ENCODE peak calls at places on chromosomes 6 and 20, in four cellular contexts. K is mucosa of descending colon, Y is lower lobe of right lung, D is epithelial cell of proximal tubule. T is an unnamed sample.

GRCh38 chr20:49247792-49248191 is 28.6 kb downstream of the DDX27 start:
- DNase-seq in Y (no peak), D (no peak), K (no peak), T (no peak)

GRCh38 chr6:110814488-110815259 is 595 bp downstream of the CDK19 start:
- DNase-seq in Y (peak), K (peak), D (no peak), T (no peak)

GRCh38 chr6:48110436-48111142 is 408 bp downstream of the PTCHD4 start:
- DNase-seq in Y (no peak), D (no peak), K (no peak), T (no peak)

GRCh38 chr6:43334466-43335095 is 26.0 kb upstream of the CRIP3 start:
- DNase-seq in D (peak), Y (no peak), K (peak), T (no peak)

GRCh38 chr20:3577366-3577765 is 85.8 kb downstream of the GFRA4 start:
- DNase-seq in D (no peak), K (no peak), Y (no peak), T (no peak)

GRCh38 chr6:43924222-43924702 is 154.3 kb downstream of the VEGFA start:
- DNase-seq in Y (peak), D (no peak), K (no peak), T (no peak)

GRCh38 chr20:25308671-25309394 is 60.9 kb downstream of the PYGB start:
- DNase-seq in K (no peak), D (peak), Y (peak), T (no peak)

GRCh38 chr6:77463881-77464867 is 883 bp upstream of the HTR1B start:
- DNase-seq in K (no peak), Y (peak), D (no peak), T (no peak)

GRCh38 chr6:65633516-65633915 is 73.5 kb downstream of the EYS start:
- DNase-seq in Y (no peak), K (no peak), D (no peak), T (no peak)

GRCh38 chr20:63957690-63958441 is 1.6 kb upstream of the UCKL1 start:
- DNase-seq in Y (no peak), K (peak), D (no peak), T (no peak)

GRCh38 chr6:157493173-157493572 is 112.2 kb downstream of the ZDHHC14 start:
- DNase-seq in Y (no peak), K (no peak), D (no peak), T (no peak)

GRCh38 chr6:44002591-44003344 is 124.5 kb downstream of the MRPL14 start:
- DNase-seq in K (peak), Y (peak), D (no peak), T (no peak)

GRCh38 chr6:1424306-1424927 is 35.0 kb downstream of the FOXF2 start:
- DNase-seq in D (peak), K (peak), Y (no peak), T (no peak)

GRCh38 chr6:17863971-17864754 is 123.3 kb downstream of the KIF13A start:
- DNase-seq in K (peak), D (peak), Y (no peak), T (no peak)

GRCh38 chr6:111663232-111663631 is 57.6 kb upstream of the TRAF3IP2 start:
- DNase-seq in D (no peak), K (no peak), Y (no peak), T (no peak)

GRCh38 chr20:49484180-49485140 is 2.0 kb upstream of the KCNB1 start:
- DNase-seq in Y (peak), K (peak), D (no peak), T (peak)

GRCh38 chr6:100257661-100258395 is 206.9 kb downstream of the SIM1 start:
- DNase-seq in K (no peak), D (no peak), Y (no peak), T (no peak)
- TF ChIP-seq CTCF in K (no peak), D (peak), Y (no peak), T (no peak)

GRCh38 chr6:6803180-6803978 is 214.9 kb downstream of the LY86 start:
- DNase-seq in D (no peak), K (peak), Y (peak), T (no peak)

GRCh38 chr6:6801635-6802218 is 213.2 kb downstream of the LY86 start:
- DNase-seq in D (no peak), K (no peak), Y (no peak), T (no peak)

GRCh38 chr6:6798430-6798829 is 209.9 kb downstream of the LY86 start:
- DNase-seq in Y (no peak), K (no peak), D (no peak), T (no peak)

GRCh38 chr6:6804843-6805680 is 216.5 kb downstream of the LY86 start:
- DNase-seq in K (no peak), Y (no peak), D (no peak), T (no peak)

GRCh38 chr6:6801002-6801329 is 212.4 kb downstream of the LY86 start:
- DNase-seq in D (no peak), K (no peak), Y (no peak), T (no peak)
- TF ChIP-seq CTCF in D (no peak), K (no peak), Y (no peak), T (no peak)

GRCh38 chr20:59577037-59577808 is 27.1 kb upstream of the PHACTR3 start:
- DNase-seq in D (no peak), Y (no peak), K (no peak), T (no peak)

GRCh38 chr20:59577809-59578601 is 26.3 kb upstream of the PHACTR3 start:
- DNase-seq in K (no peak), D (no peak), Y (no peak), T (no peak)

GRCh38 chr20:59574308-59574707 is 30.0 kb upstream of the PHACTR3 start:
- DNase-seq in K (no peak), Y (no peak), D (no peak), T (no peak)

GRCh38 chr20:59575653-59576052 is 28.7 kb upstream of the PHACTR3 start:
- DNase-seq in Y (no peak), K (no peak), D (no peak), T (no peak)

GRCh38 chr20:59576216-59576953 is 28.0 kb upstream of the PHACTR3 start:
- DNase-seq in K (no peak), Y (no peak), D (no peak), T (no peak)
- TF ChIP-seq CTCF in K (no peak), Y (no peak), D (no peak), T (no peak)

DNA sequence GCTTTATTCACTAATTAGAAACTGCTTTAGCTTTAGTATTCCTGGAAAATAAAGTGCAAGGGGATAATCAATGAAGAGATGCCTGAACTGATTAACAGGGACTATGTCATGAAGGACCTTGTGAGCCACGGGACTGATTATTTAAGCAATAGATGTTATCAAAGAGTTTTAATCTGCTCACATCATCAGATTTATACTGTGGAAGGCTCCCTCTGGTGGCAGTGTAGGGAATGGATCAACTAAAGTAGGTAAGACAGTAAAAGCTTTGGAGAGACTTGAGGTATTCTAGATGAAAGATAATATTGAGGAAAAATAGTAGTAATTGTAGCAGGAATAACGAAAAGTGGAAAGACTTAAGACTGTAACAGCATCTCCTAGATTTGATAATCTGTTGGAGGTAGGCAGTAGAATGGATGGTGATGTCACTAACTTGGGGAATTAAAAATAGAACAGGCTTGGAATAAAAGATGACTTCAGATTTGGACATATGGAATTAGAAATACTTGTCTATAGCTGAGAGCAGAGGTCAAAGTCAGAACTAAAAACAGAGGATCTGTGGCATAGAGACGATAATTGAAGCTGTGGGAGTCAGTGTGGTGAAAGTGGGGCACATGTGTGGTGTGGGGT is 80.3 kb upstream of the HTR1E start:
- DNase-seq in Y (no peak), K (peak), D (peak), T (no peak)
- TF ChIP-seq CTCF in Y (peak), K (no peak), D (peak), T (peak)

GRCh38 chr6:150033197-150033771 is 8.0 kb upstream of the RAET1L start:
- DNase-seq in K (no peak), D (no peak), Y (no peak), T (no peak)

GRCh38 chr6:150037526-150038201 is 12.3 kb upstream of the RAET1L start:
- DNase-seq in D (no peak), K (no peak), Y (no peak), T (no peak)

GRCh38 chr6:150043096-150043495 is 17.8 kb upstream of the RAET1L start:
- DNase-seq in Y (no peak), D (no peak), K (no peak), T (no peak)

GRCh38 chr6:150036081-150036480 is 10.7 kb upstream of the RAET1L start:
- DNase-seq in K (no peak), D (no peak), Y (no peak), T (no peak)

GRCh38 chr6:150038202-150038830 is 13.0 kb upstream of the RAET1L start:
- DNase-seq in K (no peak), D (no peak), Y (no peak), T (no peak)
- TF ChIP-seq CTCF in K (no peak), D (no peak), Y (no peak), T (no peak)

GRCh38 chr20:38894091-38894847 is 31.9 kb upstream of the FAM83D start:
- DNase-seq in Y (no peak), K (no peak), D (no peak), T (no peak)
- TF ChIP-seq CTCF in Y (no peak), K (no peak), D (no peak), T (no peak)

GRCh38 chr6:113089056-113089455 is 741.9 kb downstream of the RFPL4B start:
- DNase-seq in Y (no peak), D (no peak), K (no peak), T (no peak)
- TF ChIP-seq CTCF in Y (no peak), D (peak), K (no peak), T (no peak)

GRCh38 chr20:52429029-52429428 is 237.4 kb upstream of the ZFP64 start:
- DNase-seq in K (no peak), D (no peak), Y (no peak), T (no peak)
- TF ChIP-seq CTCF in K (no peak), D (no peak), Y (no peak), T (no peak)